ENCODE peak calls at places on chromosome 10, in nine cellular contexts. M is IMR-90; S is CD4-positive, alpha-beta T cell; C is WERI-Rb-1; X is uterus; E is A549; U is H9; H is colonic mucosa; Y is OCI-LY7. O is an unnamed sample.

GRCh38 chr10:99519690-99520039 is 13.1 kb upstream of the NKX2-3 start:
- DNase-seq in M (no peak), S (no peak), C (no peak), X (no peak), E (no peak), U (no peak), H (no peak), Y (no peak), O (no peak)

GRCh38 chr10:72893136-72893798 is at the start of gene OIT3:
- DNase-seq in M (no peak), S (no peak), C (no peak), X (no peak), E (no peak), U (no peak), H (no peak), Y (no peak), O (no peak)

GRCh38 chr10:117751259-117751658 is 208.7 kb downstream of the EMX2 start:
- DNase-seq in M (no peak), S (no peak), C (no peak), X (no peak), E (no peak), U (no peak), H (no peak), Y (no peak), O (no peak)

GRCh38 chr10:100728928-100729876 is 16.2 kb upstream of the PAX2 start:
- DNase-seq in M (peak), S (no peak), C (peak), X (no peak), E (peak), U (peak), H (peak), Y (peak), O (no peak)

GRCh38 chr10:12947741-12948140 is 53.8 kb downstream of the CCDC3 start:
- DNase-seq in M (no peak), S (no peak), C (no peak), X (no peak), E (no peak), U (no peak), H (no peak), Y (no peak), O (no peak)

GRCh38 chr10:110081914-110082313 is 74.1 kb downstream of the ADD3 start:
- DNase-seq in M (no peak), S (no peak), C (no peak), X (no peak), E (peak), U (no peak), H (no peak), Y (no peak), O (no peak)

GRCh38 chr10:34655286-34656170 is 159.6 kb downstream of the PARD3 start:
- DNase-seq in M (peak), S (no peak), C (peak), X (peak), E (peak), U (no peak), H (peak), Y (peak), O (no peak)

GRCh38 chr10:14560794-14561765 is 213.6 kb downstream of the FAM107B start:
- DNase-seq in M (no peak), S (no peak), C (no peak), X (no peak), E (no peak), U (no peak), H (peak), Y (no peak), O (no peak)

GRCh38 chr10:90857635-90858488 is at the start of gene HTR7:
- DNase-seq in M (peak), S (peak), C (peak), X (peak), E (peak), U (peak), H (peak), Y (peak), O (peak)

GRCh38 chr10:131785121-131785460 is 115.7 kb upstream of the PPP2R2D start:
- DNase-seq in M (no peak), S (no peak), C (no peak), X (no peak), E (no peak), U (peak), H (no peak), Y (no peak), O (no peak)

GRCh38 chr10:27998178-27998953 is 513 bp downstream of the ODAD2 start:
- DNase-seq in M (peak), S (no peak), C (peak), X (no peak), E (peak), U (peak), H (no peak), Y (no peak), O (peak)

GRCh38 chr10:93894516-93895378 is 969 bp downstream of the SLC35G1 start:
- DNase-seq in M (peak), S (no peak), C (no peak), X (no peak), E (no peak), U (peak), H (no peak), Y (peak), O (no peak)

GRCh38 chr10:47244560-47245500 is 55.2 kb upstream of the GDF10 start:
- DNase-seq in M (no peak), S (no peak), C (no peak), X (no peak), E (no peak), U (peak), H (no peak), Y (no peak), O (no peak)

GRCh38 chr10:52644678-52645434 is 127.7 kb downstream of the MBL2 start:
- DNase-seq in M (peak), S (no peak), C (peak), X (no peak), E (peak), U (no peak), H (peak), Y (peak), O (no peak)

GRCh38 chr10:99339077-99339476 is 9.9 kb downstream of the CNNM1 start:
- DNase-seq in M (peak), S (no peak), C (no peak), X (no peak), E (peak), U (no peak), H (no peak), Y (no peak), O (no peak)

GRCh38 chr10:7179536-7179935 is 231.3 kb downstream of the SFMBT2 start:
- DNase-seq in M (no peak), S (no peak), C (no peak), X (no peak), E (no peak), U (no peak), H (no peak), Y (no peak), O (no peak)

GRCh38 chr10:113890769-113891168 is 36.3 kb downstream of the NHLRC2 start:
- DNase-seq in M (no peak), S (no peak), C (no peak), X (no peak), E (no peak), U (no peak), H (no peak), Y (no peak), O (no peak)

GRCh38 chr10:88272186-88272585 is 310.9 kb downstream of the RNLS start:
- DNase-seq in M (peak), S (no peak), C (no peak), X (no peak), E (no peak), U (no peak), H (no peak), Y (no peak), O (no peak)

GRCh38 chr10:116296358-116296757 is 23.4 kb upstream of the GFRA1 start:
- DNase-seq in M (no peak), S (no peak), C (no peak), X (no peak), E (no peak), U (no peak), H (no peak), Y (no peak), O (no peak)

GRCh38 chr10:73076361-73077183 is 20.1 kb downstream of the P4HA1 start:
- DNase-seq in M (peak), S (no peak), C (no peak), X (peak), E (no peak), U (no peak), H (peak), Y (peak), O (no peak)

GRCh38 chr10:84452006-84452405 is 123.6 kb downstream of the CCSER2 start:
- DNase-seq in M (peak), S (no peak), C (no peak), X (no peak), E (peak), U (no peak), H (no peak), Y (no peak), O (no peak)

GRCh38 chr10:24989867-24990266 is 26.1 kb downstream of the ENKUR start:
- DNase-seq in M (peak), S (no peak), C (no peak), X (no peak), E (no peak), U (no peak), H (no peak), Y (no peak), O (no peak)

DNA sequence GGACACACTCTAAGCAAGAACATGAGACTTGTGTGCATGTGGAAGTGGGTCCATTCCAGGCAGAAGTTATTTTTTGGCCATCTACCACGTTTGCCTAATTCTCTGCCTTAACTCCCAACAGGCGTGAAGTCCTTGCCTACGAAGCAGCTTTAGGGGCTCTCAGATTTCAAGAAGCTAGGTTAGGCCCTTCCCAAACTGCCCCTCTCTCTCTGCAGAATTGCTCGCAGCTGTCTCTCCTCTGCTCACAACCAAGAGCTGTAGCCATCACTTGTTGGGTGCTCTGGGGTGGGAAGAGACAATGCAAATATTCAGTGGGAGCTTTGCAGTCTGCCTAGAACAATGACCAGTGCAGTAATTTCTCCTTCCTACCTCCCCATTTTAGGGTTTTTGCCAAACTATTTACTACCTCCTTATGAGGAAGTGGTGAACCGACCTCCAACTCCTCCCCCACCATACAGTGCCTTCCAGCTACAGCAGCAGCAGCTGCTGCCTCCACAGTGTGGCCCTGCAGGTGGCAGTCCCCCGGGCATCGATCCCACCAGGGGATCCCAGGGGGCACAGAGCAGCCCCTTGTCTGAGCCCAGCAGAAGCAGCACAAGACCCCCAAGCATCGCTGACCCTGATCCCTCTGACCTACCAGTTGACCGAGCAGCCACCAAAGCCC is 24.9 kb downstream of the CYP17A1 start:
- DNase-seq in M (no peak), S (no peak), C (no peak), X (no peak), E (no peak), U (no peak), H (no peak), Y (peak), O (no peak)
- H3K27ac ChIP-seq in M (no peak), S (no peak), C (no peak), X (no peak), E (no peak), U (no peak), H (no peak), Y (peak), O (no peak)

DNA sequence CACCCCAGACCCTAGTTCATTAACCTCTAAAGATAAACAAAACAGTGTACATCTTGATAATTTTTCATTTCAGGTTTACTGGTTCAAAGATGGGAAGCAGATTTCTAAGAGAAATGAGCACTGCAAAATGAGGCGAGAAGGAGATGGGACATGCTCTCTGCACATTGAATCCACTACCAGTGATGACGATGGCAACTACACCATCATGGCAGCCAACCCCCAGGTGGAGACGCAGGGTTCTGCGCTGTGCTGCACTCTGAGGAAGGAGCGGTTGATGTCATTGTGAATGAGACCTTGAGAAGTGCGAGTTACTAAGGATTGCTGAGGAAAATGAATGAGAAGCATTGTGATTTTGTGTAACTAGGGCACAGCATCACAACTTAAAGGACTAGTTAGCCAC is 37.6 kb downstream of the ATOH7 start:
- DNase-seq in M (no peak), S (no peak), C (no peak), X (no peak), E (no peak), U (no peak), H (no peak), Y (no peak), O (no peak)
- TF ChIP-seq CTCF in M (no peak), S (no peak), C (no peak), X (no peak), E (no peak), U (peak), H (no peak), Y (no peak), O (no peak)

DNA sequence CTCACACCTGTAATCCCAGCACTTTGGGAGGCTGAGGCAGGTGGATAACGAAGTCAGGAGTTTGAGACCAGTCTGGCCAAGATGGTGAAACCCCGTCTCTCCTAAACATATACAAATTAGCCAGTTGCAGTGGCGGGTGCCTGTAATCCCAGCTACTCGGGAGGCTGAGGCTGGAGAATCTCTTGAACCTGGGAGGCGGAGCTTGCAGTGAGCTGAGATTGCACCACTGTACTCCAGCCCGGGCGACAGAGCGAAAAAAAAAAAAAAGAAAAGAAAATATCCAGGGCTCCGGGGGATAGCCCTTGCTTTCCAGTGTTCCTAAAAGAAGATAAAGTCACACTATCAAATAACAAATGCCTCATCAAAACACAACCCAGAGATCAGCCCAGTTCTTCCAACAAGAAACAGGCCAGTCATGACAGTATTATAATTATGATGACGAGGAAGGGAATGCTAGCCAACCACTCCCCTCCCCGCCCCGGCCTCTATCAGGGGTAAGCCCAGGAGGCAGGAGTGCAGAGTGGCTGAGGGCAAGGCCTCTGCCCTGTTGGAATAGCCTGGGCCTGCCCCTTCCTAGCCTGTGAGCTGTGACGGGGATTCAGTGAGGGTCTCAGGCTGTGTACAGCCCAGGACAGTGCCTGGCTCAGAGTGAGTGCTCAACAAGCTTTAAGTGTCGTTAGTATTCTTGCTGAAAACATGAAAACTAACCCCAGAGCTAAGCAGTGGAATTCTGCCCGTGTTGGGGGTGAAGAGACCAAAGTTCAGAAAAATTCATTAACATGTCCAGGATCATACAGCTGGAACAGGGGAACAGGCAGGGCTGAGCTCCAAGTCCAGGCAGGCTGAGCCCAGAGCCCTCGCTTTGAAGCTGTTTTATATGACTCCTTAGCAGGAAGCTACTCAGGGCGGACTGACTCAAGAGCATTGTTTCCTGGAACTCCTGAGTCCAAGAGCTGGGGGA is 54.3 kb downstream of the FAM241B start:
- DNase-seq in M (peak), S (no peak), C (no peak), X (peak), E (no peak), U (peak), H (peak), Y (no peak), O (no peak)
- H3K27ac ChIP-seq in M (no peak), S (no peak), C (no peak), X (peak), E (no peak), U (no peak), H (peak), Y (no peak), O (no peak)

DNA sequence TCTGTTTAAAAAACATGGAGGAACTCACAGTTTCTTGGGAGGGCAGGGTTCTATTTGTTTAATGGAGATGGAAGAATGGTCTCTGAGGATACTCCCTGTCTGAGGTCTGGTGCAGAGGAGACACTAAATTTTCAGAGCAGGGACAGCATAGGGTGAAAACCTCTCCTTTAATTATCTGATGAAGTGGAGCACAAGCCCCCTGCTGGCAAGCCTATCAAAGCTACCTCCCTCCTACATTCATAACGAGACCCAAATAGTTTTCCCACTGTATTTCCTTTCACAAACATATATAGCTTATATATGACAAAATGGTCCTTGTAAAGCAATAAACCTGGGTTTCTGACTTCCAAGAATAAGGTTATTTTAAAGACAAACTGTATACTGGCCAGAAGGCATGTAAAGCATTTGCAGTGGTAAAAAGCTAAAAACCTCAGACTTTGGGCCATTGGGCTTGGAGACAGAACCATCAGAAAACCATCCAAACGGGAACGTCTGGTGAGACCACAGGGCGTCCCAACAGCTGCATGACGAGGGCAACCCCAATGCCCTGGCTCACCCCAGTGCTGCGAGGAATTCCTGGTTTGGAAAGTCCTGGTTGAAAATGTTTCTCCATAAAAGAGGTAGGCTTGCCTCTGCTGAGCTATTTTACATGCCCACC is 201.3 kb downstream of the FANK1 start:
- DNase-seq in M (no peak), S (no peak), C (no peak), X (no peak), E (no peak), U (no peak), H (no peak), Y (no peak), O (no peak)
- TF ChIP-seq CTCF in M (peak), S (no peak), C (peak), X (no peak), E (peak), U (peak), H (no peak), Y (peak), O (peak)

GRCh38 chr10:97633921-97634320 is 621 bp upstream of the MORN4 start:
- DNase-seq in M (no peak), S (no peak), C (peak), X (no peak), E (peak), U (peak), H (peak), Y (peak), O (no peak)
- H3K27ac ChIP-seq in M (no peak), S (no peak), C (peak), X (peak), E (peak), U (no peak), H (peak), Y (no peak), O (peak)

DNA sequence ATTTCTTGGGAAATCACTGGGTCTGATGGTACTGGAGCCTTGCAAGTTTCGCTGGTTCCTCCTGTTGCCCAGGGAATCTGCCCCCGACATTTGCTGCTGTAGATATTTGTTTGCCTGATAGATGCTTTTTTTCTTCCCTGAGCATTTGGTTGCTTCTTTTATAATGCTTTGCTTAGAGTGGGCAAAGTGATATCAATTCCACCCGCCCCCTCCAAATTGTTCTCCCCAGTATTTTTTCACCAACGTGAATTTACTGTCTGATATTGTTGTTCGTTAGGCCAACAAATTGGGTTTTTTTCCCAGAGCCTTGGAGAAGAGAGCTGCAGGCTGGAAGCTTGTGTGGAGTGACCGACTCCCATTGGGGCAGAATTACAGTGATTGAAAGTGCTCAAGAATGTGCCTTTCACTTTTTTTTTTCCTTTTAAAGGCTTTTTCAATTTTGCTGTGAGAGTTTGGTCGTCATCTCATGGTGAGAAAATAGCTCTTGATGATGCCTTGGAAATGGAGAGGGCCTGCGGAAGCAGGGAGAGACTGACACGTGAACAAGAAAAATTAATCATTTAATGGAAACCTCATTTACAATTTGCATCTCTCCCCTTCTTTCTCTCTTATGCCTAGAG is 2.5 kb downstream of the GRK5 start:
- DNase-seq in M (peak), S (no peak), C (no peak), X (no peak), E (no peak), U (no peak), H (no peak), Y (no peak), O (no peak)
- TF ChIP-seq CTCF in M (no peak), S (peak), C (no peak), X (no peak), E (no peak), U (peak), H (peak), Y (peak), O (peak)

GRCh38 chr10:124993728-124994451 is 52.0 kb downstream of the ZRANB1 start:
- DNase-seq in M (no peak), S (no peak), C (no peak), X (no peak), E (no peak), U (peak), H (no peak), Y (no peak), O (no peak)
- H3K27ac ChIP-seq in M (no peak), S (no peak), C (no peak), X (no peak), E (no peak), U (no peak), H (no peak), Y (no peak), O (no peak)

O was measured in RWPE2.